ENCODE peak calls at places on chromosome 1, in four cellular contexts. F is uterus; V is tibial nerve; A is CD4-positive, alpha-beta T cell. K is an unnamed sample.
A peak's percentile ranks its signal among the peaks of the same experiment; 100 is the strongest.

GRCh38 chr1:53878492-53879105 is 11.0 kb downstream of the YIPF1 start:
- DNase-seq in V (no peak), F (no peak), A (no peak), K (no peak)

GRCh38 chr1:27405074-27405473 is 12.7 kb downstream of the GPR3 start:
- DNase-seq in F (peak; percentile 45), A (no peak), V (no peak), K (peak; percentile 60)

GRCh38 chr1:94250341-94250740 is 13.0 kb upstream of the ARHGAP29 start:
- DNase-seq in A (no peak), F (no peak), V (no peak), K (no peak)

GRCh38 chr1:117036018-117036421 is 24.1 kb upstream of the TTF2 start:
- DNase-seq in A (no peak), V (no peak), F (no peak), K (no peak)

GRCh38 chr1:29901618-29902017 is 665.3 kb downstream of the PTPRU start:
- DNase-seq in A (no peak), F (no peak), V (no peak), K (no peak)

GRCh38 chr1:241641748-241642592 is 1.8 kb upstream of the CHML start:
- DNase-seq in V (no peak), F (no peak), A (no peak), K (no peak)

GRCh38 chr1:238589843-238590435 is 699.2 kb upstream of the ZP4 start:
- DNase-seq in V (no peak), F (no peak), A (no peak), K (no peak)

GRCh38 chr1:162987866-162988265 is 81.3 kb upstream of the RGS4 start:
- DNase-seq in V (no peak), F (no peak), A (no peak), K (peak; percentile 6)

GRCh38 chr1:40133839-40134238 is 27.3 kb upstream of the RLF start:
- DNase-seq in V (no peak), F (no peak), A (no peak), K (no peak)

GRCh38 chr1:229229137-229229720 is 41.7 kb upstream of the RAB4A start:
- DNase-seq in F (no peak), V (no peak), A (no peak), K (peak; percentile 28)

GRCh38 chr1:111948209-111949131 is 41.0 kb downstream of the KCND3 start:
- DNase-seq in V (no peak), F (peak; percentile 69), A (no peak), K (peak; percentile 90)

GRCh38 chr1:208536176-208536575 is 292.0 kb upstream of the PLXNA2 start:
- DNase-seq in V (no peak), F (no peak), A (no peak), K (no peak)

GRCh38 chr1:83999316-83999819 is 436 bp upstream of the TTLL7 start:
- DNase-seq in A (no peak), V (peak; percentile 49), F (peak; percentile 68), K (peak; percentile 71)

DNA sequence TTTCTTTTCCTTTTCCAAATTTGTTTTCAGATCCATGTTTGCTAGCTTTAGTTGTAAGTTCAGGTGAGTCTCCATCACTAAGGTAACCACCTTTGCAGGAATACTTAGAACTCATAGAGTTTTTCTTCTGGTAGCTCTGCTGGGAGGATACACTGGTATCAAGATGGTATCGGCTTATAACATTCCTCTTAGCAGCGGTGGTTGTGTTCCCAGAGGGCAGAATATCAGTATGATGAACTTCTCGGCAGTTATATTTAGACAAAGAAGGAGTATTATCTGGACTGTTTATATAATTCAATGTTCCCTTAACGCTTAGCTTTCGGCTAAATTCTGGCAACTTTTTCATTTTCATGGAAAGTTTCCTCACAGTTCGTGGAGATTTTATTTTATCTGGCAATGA is 18.1 kb downstream of the SYDE2 start:
- DNase-seq in F (no peak), V (no peak), A (no peak), K (no peak)
- H3K27ac ChIP-seq in F (no peak overlapping the region), V (no peak overlapping the region), A (no peak overlapping the region), K (no peak overlapping the region)

DNA sequence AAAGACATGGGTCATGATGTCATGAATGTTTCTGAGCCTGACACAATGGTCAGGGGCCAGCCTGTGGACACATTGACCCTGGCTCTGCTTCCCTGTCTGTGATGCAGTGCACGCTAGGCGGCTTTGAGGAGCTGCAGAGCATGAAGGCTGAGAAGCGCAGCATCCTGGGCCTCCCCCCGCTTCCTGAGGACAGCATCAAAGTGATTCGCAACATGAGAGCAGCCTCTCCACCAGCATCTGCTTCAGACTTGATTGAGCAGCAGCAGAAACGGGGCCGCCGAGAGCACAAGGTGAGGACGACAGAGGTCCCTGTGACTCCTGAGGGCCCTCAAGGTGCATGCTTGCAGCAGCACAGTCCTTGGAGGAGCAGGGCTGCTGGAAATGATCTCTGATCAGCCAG is 8.6 kb downstream of the STRIP1 start:
- DNase-seq in F (no peak), A (no peak), V (no peak), K (no peak)
- H3K27ac ChIP-seq in F (no peak overlapping the region), A (no peak overlapping the region), V (no peak overlapping the region), K (no peak overlapping the region)

DNA sequence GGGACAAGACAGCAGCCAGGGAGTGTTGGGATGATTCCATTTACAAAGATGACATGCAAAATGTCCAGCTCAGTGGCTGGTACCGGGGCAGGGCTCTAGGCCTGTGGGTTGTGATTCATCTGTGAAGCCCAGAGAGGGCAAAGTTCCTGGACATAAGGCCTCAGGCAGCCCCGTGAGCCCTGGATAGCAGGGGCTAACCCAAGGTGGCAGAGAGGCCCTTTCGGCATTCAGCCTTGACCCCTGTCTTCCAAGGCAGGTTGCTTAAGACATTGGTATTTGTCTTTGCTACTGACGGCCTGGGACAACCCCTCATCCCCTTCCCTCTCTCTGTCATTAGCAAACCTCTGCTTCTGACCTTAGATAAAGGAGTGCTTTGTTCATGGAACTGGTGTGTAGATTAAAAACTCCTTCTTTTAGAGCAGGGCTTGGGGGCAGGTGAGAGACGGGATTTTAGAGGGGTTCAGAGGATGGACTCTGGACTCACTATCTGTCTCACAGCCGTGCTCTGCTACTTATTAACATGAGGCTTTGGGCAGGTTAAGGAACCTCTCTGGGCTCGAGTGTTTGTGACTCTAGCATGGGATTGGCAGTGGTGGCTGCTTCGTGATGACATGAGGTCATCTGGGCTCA is 36.3 kb downstream of the TMEM51 start:
- DNase-seq in V (no peak), A (no peak), F (no peak), K (no peak)
- H3K27ac ChIP-seq in V (no peak overlapping the region), A (no peak overlapping the region), F (no peak overlapping the region), K (no peak overlapping the region)

DNA sequence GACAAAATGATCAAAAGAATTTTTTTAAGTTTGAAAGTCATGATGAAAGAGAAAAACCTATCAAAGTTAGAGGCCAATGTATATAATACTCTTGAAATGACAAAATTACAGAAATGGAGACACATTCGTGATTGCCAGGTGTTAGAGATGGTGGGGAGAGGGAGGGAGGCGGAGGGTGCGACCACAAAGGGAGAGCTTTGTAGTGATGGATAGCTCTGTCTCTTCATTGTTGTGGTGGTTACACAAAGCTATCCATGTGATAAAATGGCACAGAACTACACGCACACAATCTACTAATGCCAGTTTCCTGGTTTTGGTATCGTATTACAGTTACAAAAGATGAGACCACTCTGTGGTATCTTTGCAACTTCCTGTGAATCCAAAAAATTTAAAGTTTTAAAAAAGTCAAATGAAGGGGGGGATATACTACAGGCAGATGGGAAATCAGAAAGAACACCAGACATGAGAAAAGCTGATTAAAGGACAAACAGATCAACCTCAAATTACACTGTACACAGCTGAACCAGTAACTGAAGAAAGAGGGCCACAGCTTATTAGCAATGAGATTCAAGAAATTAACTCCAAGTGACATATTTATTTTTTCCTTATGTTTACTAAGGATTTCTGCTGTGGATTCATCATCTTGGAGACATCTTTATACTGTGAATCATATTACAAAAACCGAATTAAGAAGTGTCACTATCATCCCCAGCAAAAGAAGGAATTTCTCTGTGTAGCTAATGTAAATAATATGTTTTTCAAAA is 199.1 kb downstream of the SLC45A1 start:
- DNase-seq in V (no peak), A (no peak), F (no peak), K (no peak)
- H3K27ac ChIP-seq in V (no peak overlapping the region), A (no peak overlapping the region), F (peak overlapping the region; percentile 64), K (peak overlapping the region; percentile 6)

GRCh38 chr1:45014403-45015028 is 2.5 kb downstream of the UROD start:
- DNase-seq in A (peak; percentile 75), F (peak; percentile 79), V (peak; percentile 94), K (peak; percentile 76)
- H3K27ac ChIP-seq in A (no peak overlapping the region), F (peak overlapping the region; percentile 46), V (no peak overlapping the region), K (no peak overlapping the region)

K was measured in gastrocnemius medialis.